ENCODE peak calls at places on chromosomes 6 and 20, in eight cellular contexts. P is naive thymus-derived CD4-positive, alpha-beta T cell; S is effector memory CD4-positive, alpha-beta T cell; D is tibial artery; Z is heart left ventricle; W is cardiac muscle cell; F is heart right ventricle; N is small intestine. U is an unnamed sample. For H3K4me1, the result is how much of the 10 kb centered on the place peaks cover.

GRCh38 chr6:41053056-41053455 is at the start of gene APOBEC2:
- DNase-seq in P (no peak), S (no peak), D (no peak), Z (peak), W (peak), F (peak), N (no peak), U (no peak)

GRCh38 chr6:109791301-109791700 is 100.2 kb downstream of the FIG4 start:
- DNase-seq in P (no peak), S (no peak), D (no peak), Z (no peak), W (no peak), F (no peak), N (no peak), U (no peak)

GRCh38 chr6:3231213-3232016 is 4.0 kb upstream of the TUBB2B start:
- DNase-seq in P (peak), S (no peak), D (peak), Z (peak), W (peak), F (no peak), N (peak), U (peak)

GRCh38 chr6:160194808-160195207 is 63.8 kb downstream of the SLC22A2 start:
- DNase-seq in P (no peak), S (no peak), D (no peak), Z (no peak), W (no peak), F (no peak), N (no peak), U (no peak)

GRCh38 chr6:41652876-41653641 is 14.8 kb downstream of the MDFI start:
- DNase-seq in P (no peak), S (no peak), D (no peak), Z (no peak), W (no peak), F (no peak), N (no peak), U (no peak)

GRCh38 chr6:7991992-7992815 is 72.0 kb downstream of the BLOC1S5 start:
- DNase-seq in P (no peak), S (no peak), D (peak), Z (peak), W (peak), F (no peak), N (peak), U (no peak)

GRCh38 chr20:460707-461106 is 1.6 kb downstream of the TBC1D20 start:
- DNase-seq in P (no peak), S (no peak), D (peak), Z (no peak), W (peak), F (no peak), N (peak), U (peak)

GRCh38 chr6:45955597-45955996 is 60.1 kb downstream of the CLIC5 start:
- DNase-seq in P (no peak), S (no peak), D (no peak), Z (no peak), W (no peak), F (no peak), N (peak), U (no peak)

DNA sequence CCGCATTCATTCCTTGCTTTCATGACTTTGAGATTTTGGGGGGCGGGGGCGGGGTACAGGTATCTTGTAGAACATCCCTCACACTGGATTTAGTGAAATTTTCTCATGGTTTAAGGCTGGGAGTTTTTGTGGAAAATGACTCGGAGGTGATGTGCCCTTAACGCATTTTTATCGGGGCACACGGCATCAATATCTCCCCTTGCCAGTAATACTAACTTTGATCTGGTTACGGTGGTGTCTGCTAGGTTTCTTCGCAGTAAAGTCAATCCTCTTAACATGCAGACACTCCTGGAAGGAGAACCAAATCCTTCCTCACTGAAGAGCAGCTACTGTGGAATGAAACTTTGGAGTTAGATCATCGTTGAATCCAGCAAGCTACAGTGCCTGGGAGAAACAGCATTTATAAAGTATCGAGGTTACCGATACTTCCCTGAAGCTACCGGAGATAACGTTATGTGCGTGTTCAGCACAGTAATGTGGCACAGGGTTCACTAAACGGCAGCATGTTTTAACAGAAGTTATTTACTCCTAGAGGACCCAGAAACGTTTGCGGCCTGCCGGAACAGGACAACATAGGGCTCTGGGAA is 1.2 kb upstream of the DYNLRB1 start:
- DNase-seq in P (no peak), S (no peak), D (no peak), Z (no peak), W (no peak), F (no peak), N (no peak), U (no peak)
- H3K4me1 ChIP-seq in P (under half), S (under half), D (under half), Z (under half), W (under half), F (under half), N (under half), U (half or more)

DNA sequence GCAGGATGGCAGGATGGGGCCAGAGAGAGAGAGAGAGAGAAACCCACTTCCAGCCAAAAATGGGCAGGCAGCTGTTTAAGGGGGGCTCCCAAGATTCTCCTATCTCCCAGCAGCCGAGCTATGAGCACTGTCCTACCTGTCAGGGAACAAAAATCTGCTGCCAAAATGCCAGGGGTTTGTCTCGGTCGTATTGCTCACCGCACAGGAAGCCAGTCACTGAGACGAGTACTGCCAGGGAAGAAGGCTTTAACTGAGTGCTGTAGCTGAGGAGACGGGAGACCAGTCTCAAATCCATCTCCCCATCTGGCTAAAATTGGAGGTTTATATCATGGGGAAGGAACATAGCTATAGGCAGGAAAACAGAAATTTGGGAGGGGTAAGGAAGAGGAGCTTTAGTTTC is 22.3 kb downstream of the GGTLC1 start:
- DNase-seq in P (no peak), S (no peak), D (no peak), Z (no peak), W (no peak), F (no peak), N (no peak), U (no peak)
- H3K27ac ChIP-seq in P (no peak), S (no peak), D (no peak), Z (no peak), W (no peak), F (peak), N (no peak), U (no peak)

GRCh38 chr6:127854009-127854408 is 46.8 kb downstream of the THEMIS start:
- DNase-seq in P (no peak), S (no peak), D (no peak), Z (no peak), W (peak), F (no peak), N (no peak), U (no peak)

GRCh38 chr6:127858992-127859391 is 41.9 kb downstream of the THEMIS start:
- DNase-seq in P (no peak), S (no peak), D (no peak), Z (no peak), W (no peak), F (no peak), N (no peak), U (no peak)

GRCh38 chr6:127855542-127856159 is 45.2 kb downstream of the THEMIS start:
- DNase-seq in P (peak), S (no peak), D (no peak), Z (no peak), W (peak), F (no peak), N (peak), U (no peak)

GRCh38 chr6:127859956-127860355 is 40.9 kb downstream of the THEMIS start:
- DNase-seq in P (no peak), S (no peak), D (no peak), Z (no peak), W (no peak), F (no peak), N (no peak), U (no peak)

GRCh38 chr6:127857051-127857637 is 43.7 kb downstream of the THEMIS start:
- DNase-seq in P (no peak), S (no peak), D (no peak), Z (no peak), W (peak), F (no peak), N (no peak), U (no peak)
- H3K4me1 ChIP-seq in P (under half), S (under half), D (under half), Z (under half), W (under half), F (under half), N (under half), U (under half)

GRCh38 chr20:53672484-53673129 is 79.0 kb upstream of the ZNF217 start:
- DNase-seq in P (no peak), S (no peak), D (no peak), Z (no peak), W (no peak), F (no peak), N (no peak), U (no peak)
- H3K27ac ChIP-seq in P (no peak), S (no peak), D (no peak), Z (no peak), W (no peak), F (no peak), N (no peak), U (no peak)

DNA sequence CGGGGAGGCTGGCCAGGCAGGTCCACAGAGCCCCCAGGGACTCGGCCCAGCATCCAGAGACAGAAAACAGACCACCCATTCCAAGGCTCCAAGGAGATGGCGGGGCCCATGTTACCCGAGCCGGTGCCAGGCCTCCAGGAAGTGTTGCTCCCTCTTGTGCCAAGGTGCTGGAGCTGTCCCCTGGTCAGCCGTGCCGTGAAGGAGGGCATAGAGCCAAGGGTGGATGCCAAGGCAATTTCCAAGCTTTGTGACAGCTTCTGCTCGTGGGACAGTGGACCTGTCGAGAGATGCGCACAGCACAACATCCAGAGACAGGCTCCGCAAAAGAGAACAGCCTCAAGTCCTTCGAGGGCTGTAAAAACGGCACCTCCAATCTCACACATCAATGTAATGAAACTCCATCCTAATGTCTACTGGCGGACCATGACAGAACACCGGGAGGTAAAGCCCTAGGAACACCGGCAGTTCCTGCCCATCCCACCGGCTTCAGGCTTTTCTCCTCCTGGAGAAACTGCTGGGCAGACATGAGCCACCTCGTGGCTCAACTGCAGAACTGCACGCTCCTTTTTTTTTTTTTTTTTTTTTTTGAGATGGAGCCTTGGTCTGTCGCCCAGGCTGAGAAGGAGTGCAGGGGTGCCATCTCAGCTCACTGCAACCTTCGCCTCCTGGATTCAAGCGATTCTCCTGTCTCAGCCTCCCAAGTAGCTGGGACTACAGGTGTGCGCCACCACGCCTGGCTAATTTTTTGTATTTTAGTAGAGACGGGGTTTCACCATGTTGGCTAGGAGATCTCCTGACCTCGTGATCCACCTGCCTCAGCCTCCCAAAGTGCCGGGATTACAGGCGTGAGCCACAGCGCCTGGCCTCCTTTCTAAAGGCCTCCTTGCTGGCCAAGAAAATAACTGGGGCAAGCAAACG is 30.9 kb upstream of the AVP start:
- DNase-seq in P (peak), S (no peak), D (no peak), Z (peak), W (peak), F (no peak), N (peak), U (no peak)
- H3K4me1 ChIP-seq in P (under half), S (under half), D (under half), Z (under half), W (under half), F (under half), N (under half), U (under half)

DNA sequence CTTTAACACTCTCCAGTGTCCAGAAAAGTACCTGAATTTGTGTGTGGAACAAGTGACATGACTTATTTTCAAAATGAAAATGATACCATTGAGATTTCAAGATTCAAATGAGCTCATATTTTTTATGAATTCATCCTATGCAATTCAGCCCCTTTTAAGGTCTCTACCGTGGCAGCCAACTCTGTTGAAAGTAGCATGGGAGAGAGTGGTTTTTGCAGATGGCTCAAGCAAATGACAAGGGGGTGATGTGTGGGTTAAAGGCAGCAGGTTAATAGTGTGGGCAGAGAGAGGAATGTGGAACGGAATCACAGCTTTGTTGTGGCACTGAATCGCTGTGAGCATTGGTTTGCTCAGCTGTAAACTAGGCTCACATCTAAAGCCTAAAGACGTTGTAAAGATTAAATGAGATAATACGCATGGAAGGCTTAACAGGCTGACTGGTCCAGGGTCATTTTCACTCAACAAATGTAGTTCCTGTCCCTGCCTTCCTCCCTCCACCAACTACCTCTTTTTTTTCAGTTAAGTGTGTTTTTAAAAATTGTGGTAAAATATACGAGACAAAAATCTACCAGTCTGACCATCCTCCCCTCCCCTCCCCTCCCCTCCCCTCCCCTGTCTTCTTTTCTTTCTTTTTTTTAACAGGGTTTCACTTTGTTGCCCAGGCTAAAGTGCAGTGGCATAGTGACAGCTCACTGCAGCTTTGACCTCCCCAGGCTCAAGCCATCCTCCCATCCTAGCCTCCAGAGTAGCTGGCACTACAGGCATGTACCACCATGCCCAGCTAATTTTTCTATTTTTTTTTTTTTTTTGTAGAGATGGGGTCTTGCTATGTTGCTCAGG is 114.7 kb upstream of the ZNF217 start:
- DNase-seq in P (peak), S (no peak), D (no peak), Z (no peak), W (no peak), F (no peak), N (no peak), U (no peak)
- H3K27ac ChIP-seq in P (peak), S (peak), D (peak), Z (peak), W (no peak), F (no peak), N (peak), U (no peak)

DNA sequence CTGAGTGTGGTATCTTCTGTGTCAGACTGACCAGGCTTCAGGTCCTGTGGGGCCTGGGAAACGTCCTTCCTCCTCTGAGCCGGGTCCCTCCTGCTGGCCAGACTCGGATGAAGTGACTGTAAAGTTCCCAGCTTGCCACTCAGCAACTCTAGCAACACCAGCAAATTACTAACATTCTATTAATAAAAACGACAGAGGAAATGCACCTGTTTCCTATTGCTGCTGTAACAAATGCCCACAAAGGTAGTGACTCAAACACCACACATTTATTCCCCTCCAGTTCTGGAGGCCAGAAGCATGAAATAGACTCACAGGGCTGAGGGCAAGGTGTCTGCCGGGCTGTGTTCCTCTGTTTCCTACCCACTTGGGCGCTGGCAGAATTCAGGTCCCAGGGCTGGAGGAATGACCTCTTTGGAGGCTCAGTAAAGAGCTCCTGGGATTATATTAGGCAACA is 48.8 kb downstream of the CTCFL start:
- DNase-seq in P (no peak), S (no peak), D (peak), Z (no peak), W (no peak), F (no peak), N (no peak), U (no peak)
- H3K4me1 ChIP-seq in P (under half), S (under half), D (under half), Z (under half), W (half or more), F (under half), N (under half), U (under half)